ENCODE peak calls at places on chromosomes 12 and 14, in four cellular contexts. One of them, this sample, is unnamed.

GRCh38 chr14:104604461-104605449 is at the start of gene TMEM179:
- DNase-seq in colonic mucosa: no peak
- DNase-seq in tibial nerve: no peak
- DNase-seq in choroid plexus epithelial cell: peak
- DNase-seq in this sample: peak

GRCh38 chr12:97854477-97854876 is 391.9 kb downstream of the RMST start:
- DNase-seq in choroid plexus epithelial cell: no peak
- DNase-seq in tibial nerve: no peak
- DNase-seq in colonic mucosa: no peak
- DNase-seq in this sample: no peak

GRCh38 chr14:20655851-20656250 is 14.4 kb upstream of the OR6S1 start:
- DNase-seq in colonic mucosa: no peak
- DNase-seq in tibial nerve: no peak
- DNase-seq in choroid plexus epithelial cell: no peak
- DNase-seq in this sample: no peak

GRCh38 chr14:35438910-35439713 is 34.6 kb upstream of the NFKBIA start:
- DNase-seq in choroid plexus epithelial cell: peak
- DNase-seq in colonic mucosa: no peak
- DNase-seq in tibial nerve: no peak
- DNase-seq in this sample: peak

GRCh38 chr14:71247106-71247505 is 339.8 kb downstream of the PCNX1 start:
- DNase-seq in choroid plexus epithelial cell: no peak
- DNase-seq in colonic mucosa: no peak
- DNase-seq in tibial nerve: no peak
- DNase-seq in this sample: peak

GRCh38 chr14:51328089-51328941 is 88.3 kb downstream of the TMX1 start:
- DNase-seq in tibial nerve: no peak
- DNase-seq in colonic mucosa: no peak
- DNase-seq in choroid plexus epithelial cell: peak
- DNase-seq in this sample: peak

GRCh38 chr14:93212432-93212831 is 5.4 kb downstream of the UBR7 start:
- DNase-seq in tibial nerve: no peak
- DNase-seq in choroid plexus epithelial cell: no peak
- DNase-seq in colonic mucosa: no peak
- DNase-seq in this sample: no peak

GRCh38 chr12:45914090-45914489 is 76.3 kb downstream of the SCAF11 start:
- DNase-seq in tibial nerve: no peak
- DNase-seq in choroid plexus epithelial cell: peak
- DNase-seq in colonic mucosa: no peak
- DNase-seq in this sample: peak

GRCh38 chr12:106671840-106672239 is 89.0 kb downstream of the RFX4 start:
- DNase-seq in choroid plexus epithelial cell: no peak
- DNase-seq in colonic mucosa: no peak
- DNase-seq in tibial nerve: no peak
- DNase-seq in this sample: no peak

GRCh38 chr12:87444039-87444438 is 585.2 kb downstream of the C12orf50 start:
- DNase-seq in colonic mucosa: no peak
- DNase-seq in choroid plexus epithelial cell: no peak
- DNase-seq in tibial nerve: no peak
- DNase-seq in this sample: peak

GRCh38 chr12:10364839-10365681 is 24.8 kb downstream of the KLRK1 start:
- DNase-seq in colonic mucosa: peak
- DNase-seq in tibial nerve: no peak
- DNase-seq in choroid plexus epithelial cell: peak
- DNase-seq in this sample: peak

GRCh38 chr12:42385341-42385841 is 59.4 kb downstream of the PPHLN1 start:
- DNase-seq in colonic mucosa: no peak
- DNase-seq in tibial nerve: no peak
- DNase-seq in choroid plexus epithelial cell: no peak
- DNase-seq in this sample: no peak

GRCh38 chr12:113161415-113162016 is 12.0 kb downstream of the CFAP73 start:
- DNase-seq in colonic mucosa: no peak
- DNase-seq in choroid plexus epithelial cell: no peak
- DNase-seq in tibial nerve: no peak
- DNase-seq in this sample: peak

GRCh38 chr14:29016050-29016900 is 249.7 kb downstream of the FOXG1 start:
- DNase-seq in choroid plexus epithelial cell: peak
- DNase-seq in tibial nerve: no peak
- DNase-seq in colonic mucosa: no peak
- DNase-seq in this sample: peak

GRCh38 chr12:69092137-69092536 is 147.2 kb upstream of the CPSF6 start:
- DNase-seq in tibial nerve: no peak
- DNase-seq in choroid plexus epithelial cell: no peak
- DNase-seq in colonic mucosa: no peak
- DNase-seq in this sample: no peak

GRCh38 chr12:85322715-85323114 is 42.7 kb downstream of the ALX1 start:
- DNase-seq in colonic mucosa: no peak
- DNase-seq in tibial nerve: no peak
- DNase-seq in choroid plexus epithelial cell: peak
- DNase-seq in this sample: no peak

GRCh38 chr12:4909734-4910501 is at the start of gene KCNA1:
- DNase-seq in choroid plexus epithelial cell: no peak
- DNase-seq in colonic mucosa: no peak
- DNase-seq in tibial nerve: no peak
- DNase-seq in this sample: no peak

GRCh38 chr12:20505056-20505455 is 136.7 kb downstream of the PDE3A start:
- DNase-seq in colonic mucosa: no peak
- DNase-seq in tibial nerve: no peak
- DNase-seq in choroid plexus epithelial cell: no peak
- DNase-seq in this sample: no peak

GRCh38 chr12:57234571-57235011 is 5.1 kb downstream of the SHMT2 start:
- DNase-seq in tibial nerve: no peak
- DNase-seq in colonic mucosa: no peak
- DNase-seq in choroid plexus epithelial cell: no peak
- DNase-seq in this sample: no peak

GRCh38 chr12:18895946-18896345 is 158.0 kb downstream of the CAPZA3 start:
- DNase-seq in colonic mucosa: no peak
- DNase-seq in tibial nerve: no peak
- DNase-seq in choroid plexus epithelial cell: no peak
- DNase-seq in this sample: no peak

GRCh38 chr12:116964004-116964739 is 53.4 kb downstream of the FBXW8 start:
- DNase-seq in tibial nerve: no peak
- DNase-seq in colonic mucosa: no peak
- DNase-seq in choroid plexus epithelial cell: no peak
- DNase-seq in this sample: no peak

GRCh38 chr14:99460793-99461192 is 19.9 kb downstream of the SETD3 start:
- DNase-seq in tibial nerve: no peak
- DNase-seq in colonic mucosa: no peak
- DNase-seq in choroid plexus epithelial cell: peak
- DNase-seq in this sample: peak

GRCh38 chr12:12008931-12009611 is 61.7 kb upstream of the BCL2L14 start:
- DNase-seq in choroid plexus epithelial cell: peak
- DNase-seq in tibial nerve: no peak
- DNase-seq in colonic mucosa: no peak
- DNase-seq in this sample: peak

GRCh38 chr14:59278111-59278510 is 89.6 kb downstream of the DAAM1 start:
- DNase-seq in choroid plexus epithelial cell: peak
- DNase-seq in colonic mucosa: no peak
- DNase-seq in tibial nerve: no peak
- DNase-seq in this sample: peak

GRCh38 chr14:75138492-75138891 is 11.6 kb upstream of the NEK9 start:
- DNase-seq in colonic mucosa: no peak
- DNase-seq in tibial nerve: no peak
- DNase-seq in choroid plexus epithelial cell: no peak
- DNase-seq in this sample: no peak

GRCh38 chr14:20732950-20733650 is 12.6 kb upstream of the EDDM3A start:
- DNase-seq in colonic mucosa: no peak
- DNase-seq in choroid plexus epithelial cell: no peak
- DNase-seq in tibial nerve: no peak
- DNase-seq in this sample: no peak

GRCh38 chr12:122790393-122791075 is 16.2 kb downstream of the CCDC62 start:
- DNase-seq in tibial nerve: no peak
- DNase-seq in colonic mucosa: no peak
- DNase-seq in choroid plexus epithelial cell: no peak
- DNase-seq in this sample: peak

GRCh38 chr12:124795081-124795948 is 68.3 kb downstream of the SCARB1 start:
- DNase-seq in choroid plexus epithelial cell: no peak
- DNase-seq in tibial nerve: no peak
- DNase-seq in colonic mucosa: no peak
- DNase-seq in this sample: no peak

GRCh38 chr14:41144370-41144769 is 462.3 kb upstream of the LRFN5 start:
- DNase-seq in choroid plexus epithelial cell: no peak
- DNase-seq in tibial nerve: no peak
- DNase-seq in colonic mucosa: no peak
- DNase-seq in this sample: no peak

GRCh38 chr14:92663049-92663448 is 85.4 kb downstream of the LGMN start:
- DNase-seq in tibial nerve: no peak
- DNase-seq in colonic mucosa: no peak
- DNase-seq in choroid plexus epithelial cell: no peak
- DNase-seq in this sample: no peak

GRCh38 chr12:132491761-132492378 is 1.9 kb downstream of the FBRSL1 start:
- DNase-seq in colonic mucosa: no peak
- DNase-seq in choroid plexus epithelial cell: no peak
- DNase-seq in tibial nerve: no peak
- DNase-seq in this sample: no peak
- H3K4me3 ChIP-seq in colonic mucosa: peak
- H3K4me3 ChIP-seq in choroid plexus epithelial cell: peak
- H3K4me3 ChIP-seq in tibial nerve: peak
- H3K4me3 ChIP-seq in this sample: peak

GRCh38 chr14:105944632-105945610 is 418.5 kb downstream of the TMEM121 start:
- DNase-seq in colonic mucosa: peak
- DNase-seq in tibial nerve: peak
- DNase-seq in choroid plexus epithelial cell: no peak
- DNase-seq in this sample: no peak
- TF ChIP-seq CTCF in colonic mucosa: peak
- TF ChIP-seq CTCF in tibial nerve: peak
- TF ChIP-seq CTCF in choroid plexus epithelial cell: no peak
- TF ChIP-seq CTCF in this sample: no peak

GRCh38 chr12:48954781-48955501 is 2.3 kb downstream of the ARF3 start:
- DNase-seq in tibial nerve: no peak
- DNase-seq in choroid plexus epithelial cell: no peak
- DNase-seq in colonic mucosa: no peak
- DNase-seq in this sample: no peak
- H3K4me3 ChIP-seq in tibial nerve: no peak
- H3K4me3 ChIP-seq in choroid plexus epithelial cell: no peak
- H3K4me3 ChIP-seq in colonic mucosa: no peak
- H3K4me3 ChIP-seq in this sample: no peak

GRCh38 chr12:47634127-47634526 is 71.7 kb downstream of the RPAP3 start:
- DNase-seq in choroid plexus epithelial cell: no peak
- DNase-seq in colonic mucosa: no peak
- DNase-seq in tibial nerve: no peak
- DNase-seq in this sample: no peak

GRCh38 chr12:47636908-47637780 is 68.7 kb downstream of the RPAP3 start:
- DNase-seq in colonic mucosa: peak
- DNase-seq in tibial nerve: no peak
- DNase-seq in choroid plexus epithelial cell: peak
- DNase-seq in this sample: peak
- TF ChIP-seq CTCF in colonic mucosa: peak
- TF ChIP-seq CTCF in tibial nerve: no peak
- TF ChIP-seq CTCF in choroid plexus epithelial cell: peak
- TF ChIP-seq CTCF in this sample: peak

DNA sequence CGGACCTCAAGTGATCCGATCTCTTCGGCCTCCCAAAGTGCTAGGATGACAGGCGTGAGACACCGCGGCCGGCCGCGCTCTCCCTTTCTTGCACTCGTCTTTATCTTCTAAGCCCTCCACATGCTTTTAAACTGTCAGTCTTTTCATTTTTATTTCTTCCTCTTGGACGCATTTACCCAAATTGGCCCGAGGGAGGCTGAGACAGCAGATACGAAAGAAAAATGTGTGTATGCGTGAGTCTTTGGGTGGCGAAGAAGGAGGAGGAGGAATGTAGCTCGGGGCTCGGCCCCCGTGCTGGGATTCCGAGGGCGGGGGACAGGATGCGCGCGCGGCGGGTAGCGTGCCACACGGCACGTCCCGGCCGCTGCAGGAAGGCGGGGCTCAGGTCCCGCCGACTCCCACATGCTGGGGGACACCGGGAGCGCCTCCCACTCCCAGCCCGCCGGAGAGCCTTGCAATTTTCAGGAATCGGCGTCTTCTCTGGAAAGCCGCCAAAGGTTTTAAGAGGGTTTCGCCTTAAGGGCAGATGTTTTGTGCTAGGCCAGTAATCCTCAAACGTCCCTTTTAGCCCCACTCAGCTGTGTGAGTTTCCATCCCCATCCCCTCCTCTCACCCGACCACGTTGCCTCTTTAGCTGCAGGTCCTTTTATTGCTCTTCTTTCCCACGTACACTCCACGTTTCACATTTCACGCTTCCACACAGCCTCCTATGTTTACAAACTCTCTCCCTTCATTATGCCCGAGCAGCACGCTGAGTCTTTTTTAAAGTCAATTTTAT is 34.7 kb upstream of the SLC2A3 start:
- DNase-seq in colonic mucosa: peak
- DNase-seq in tibial nerve: peak
- DNase-seq in choroid plexus epithelial cell: peak
- DNase-seq in this sample: peak
- H3K4me3 ChIP-seq in colonic mucosa: peak
- H3K4me3 ChIP-seq in tibial nerve: peak
- H3K4me3 ChIP-seq in choroid plexus epithelial cell: peak
- H3K4me3 ChIP-seq in this sample: peak

DNA sequence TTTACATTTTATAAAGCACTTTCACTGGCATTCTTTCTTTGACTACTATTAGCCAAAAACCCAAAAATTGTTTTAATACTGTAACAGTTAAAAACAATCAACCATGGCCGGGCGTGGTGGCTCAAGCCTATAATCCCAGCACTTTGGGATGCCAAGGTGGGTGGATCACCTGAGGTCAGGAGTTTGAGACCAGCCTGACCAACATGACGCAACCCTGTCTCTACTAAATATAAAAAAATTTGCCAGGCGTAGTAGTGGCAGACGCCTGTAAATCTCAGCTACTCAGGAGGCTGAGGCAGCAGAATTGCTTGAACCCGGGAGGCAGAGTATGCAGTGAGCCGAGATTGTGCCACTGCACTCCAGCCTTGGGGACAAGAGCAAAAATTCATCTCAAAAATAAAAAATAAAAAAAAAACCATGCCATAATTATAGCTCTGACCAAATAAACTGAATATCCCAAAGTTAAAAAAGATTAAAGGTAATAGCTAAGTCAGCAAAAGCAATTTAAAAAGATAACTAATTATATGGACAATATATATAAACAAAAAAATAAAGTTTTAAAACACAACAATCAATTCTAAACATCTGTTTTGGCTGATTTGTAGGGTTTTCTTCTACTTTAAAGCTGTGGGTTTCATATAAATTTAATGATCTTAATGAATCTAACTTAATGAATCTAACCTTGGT is 10.0 kb downstream of the SINHCAF start:
- DNase-seq in tibial nerve: no peak
- DNase-seq in choroid plexus epithelial cell: no peak
- DNase-seq in colonic mucosa: no peak
- DNase-seq in this sample: no peak
- TF ChIP-seq CTCF in tibial nerve: no peak
- TF ChIP-seq CTCF in choroid plexus epithelial cell: no peak
- TF ChIP-seq CTCF in colonic mucosa: no peak
- TF ChIP-seq CTCF in this sample: no peak